ENCODE peak calls at places on chromosomes 16 and 17, in four cellular contexts. H, W, X and S are unnamed samples. For H3K9me3, the result is how much of the 10 kb centered on the place peaks cover.

GRCh38 chr16:22372882-22373661 is 1.3 kb downstream of the CDR2 start:
- DNase-seq in H (no peak), W (no peak), X (no peak), S (no peak)

GRCh38 chr16:89201467-89202377 is 1.4 kb upstream of the SLC22A31 start:
- DNase-seq in H (no peak), W (peak), X (no peak), S (peak)

GRCh38 chr16:54366943-54367342 is 80.4 kb upstream of the IRX3 start:
- DNase-seq in H (no peak), W (no peak), X (no peak), S (no peak)

GRCh38 chr16:9033125-9033830 is 58.2 kb upstream of the HAPSTR1 start:
- DNase-seq in H (no peak), W (peak), X (no peak), S (no peak)

GRCh38 chr16:17590711-17591654 is 120.2 kb upstream of the XYLT1 start:
- DNase-seq in H (no peak), W (no peak), X (no peak), S (no peak)

GRCh38 chr16:51376080-51376479 is 225.0 kb upstream of the SALL1 start:
- DNase-seq in H (no peak), W (no peak), X (no peak), S (no peak)

GRCh38 chr16:3829631-3830536 is 50.6 kb downstream of the CREBBP start:
- DNase-seq in H (no peak), W (no peak), X (no peak), S (no peak)

GRCh38 chr17:41539979-41540701 is 12.0 kb upstream of the KRT19 start:
- DNase-seq in H (no peak), W (no peak), X (no peak), S (no peak)

GRCh38 chr17:144936-145670 is 7.7 kb downstream of the SCGB1C2 start:
- DNase-seq in H (no peak), W (no peak), X (no peak), S (peak)

GRCh38 chr16:1772362-1772907 is at the start of gene EME2:
- DNase-seq in H (no peak), W (no peak), X (no peak), S (peak)

GRCh38 chr17:70053241-70054234 is 21.5 kb upstream of the KCNJ16 start:
- DNase-seq in H (no peak), W (no peak), X (no peak), S (no peak)
- H3K9me3 ChIP-seq in H (under half), W (under half), X (under half), S (under half)

DNA sequence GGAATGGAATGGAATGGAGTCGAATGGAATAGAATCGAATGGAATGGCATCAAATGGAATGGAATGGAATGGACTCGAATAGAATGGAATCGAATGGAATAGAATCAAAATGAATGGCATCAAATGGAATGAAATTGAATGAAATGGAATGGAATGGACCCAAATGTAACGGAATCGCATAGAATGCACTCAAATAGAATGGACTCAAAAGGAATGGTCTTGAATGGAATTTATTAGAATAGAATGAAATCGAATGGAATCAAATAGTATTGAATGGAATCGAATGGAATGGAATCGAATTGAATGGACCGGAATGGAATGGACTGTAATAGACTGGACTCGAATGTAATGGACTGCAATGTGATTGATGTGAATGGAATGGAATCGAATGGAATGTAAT is 501.4 kb upstream of the WSB1 start:
- DNase-seq in H (no peak), W (no peak), X (no peak), S (no peak)
- H3K9me3 ChIP-seq in H (under half), W (half or more), X (under half), S (under half)

DNA sequence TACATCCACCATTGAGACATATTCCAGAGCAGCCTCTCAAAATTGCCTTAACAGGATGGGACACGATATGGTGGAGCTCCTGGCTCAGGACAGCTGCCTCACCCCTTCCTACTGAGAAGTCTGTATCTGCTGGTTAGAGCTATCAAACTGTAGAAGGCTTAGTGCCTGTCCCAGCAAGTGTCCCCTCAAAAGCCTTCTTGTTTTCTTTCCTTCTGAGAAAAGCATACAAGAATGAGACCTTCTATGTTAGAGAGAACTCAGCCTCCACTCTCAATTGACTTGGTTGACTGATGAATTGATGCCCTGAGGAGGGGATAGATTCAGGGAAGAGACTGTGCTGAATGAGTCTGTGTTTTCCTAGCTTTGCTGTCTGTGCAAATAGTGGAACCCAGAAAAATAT is 2020.9 kb downstream of the TP53TG3F start:
- DNase-seq in H (no peak), W (no peak), X (no peak), S (no peak)
- H3K9me3 ChIP-seq in H (under half), W (under half), X (under half), S (under half)

GRCh38 chr16:50273382-50273690 is 7.0 kb downstream of the ADCY7 start:
- DNase-seq in H (no peak), W (no peak), X (no peak), S (no peak)

GRCh38 chr16:50272687-50273381 is 6.5 kb downstream of the ADCY7 start:
- DNase-seq in H (no peak), W (no peak), X (no peak), S (no peak)

GRCh38 chr16:50274771-50275415 is 8.5 kb downstream of the ADCY7 start:
- DNase-seq in H (no peak), W (no peak), X (no peak), S (no peak)

GRCh38 chr16:50275428-50276127 is 9.2 kb downstream of the ADCY7 start:
- DNase-seq in H (no peak), W (no peak), X (no peak), S (no peak)

GRCh38 chr16:50273888-50274770 is 7.8 kb downstream of the ADCY7 start:
- DNase-seq in H (no peak), W (no peak), X (no peak), S (no peak)
- H3K9me3 ChIP-seq in H (under half), W (under half), X (under half), S (under half)

DNA sequence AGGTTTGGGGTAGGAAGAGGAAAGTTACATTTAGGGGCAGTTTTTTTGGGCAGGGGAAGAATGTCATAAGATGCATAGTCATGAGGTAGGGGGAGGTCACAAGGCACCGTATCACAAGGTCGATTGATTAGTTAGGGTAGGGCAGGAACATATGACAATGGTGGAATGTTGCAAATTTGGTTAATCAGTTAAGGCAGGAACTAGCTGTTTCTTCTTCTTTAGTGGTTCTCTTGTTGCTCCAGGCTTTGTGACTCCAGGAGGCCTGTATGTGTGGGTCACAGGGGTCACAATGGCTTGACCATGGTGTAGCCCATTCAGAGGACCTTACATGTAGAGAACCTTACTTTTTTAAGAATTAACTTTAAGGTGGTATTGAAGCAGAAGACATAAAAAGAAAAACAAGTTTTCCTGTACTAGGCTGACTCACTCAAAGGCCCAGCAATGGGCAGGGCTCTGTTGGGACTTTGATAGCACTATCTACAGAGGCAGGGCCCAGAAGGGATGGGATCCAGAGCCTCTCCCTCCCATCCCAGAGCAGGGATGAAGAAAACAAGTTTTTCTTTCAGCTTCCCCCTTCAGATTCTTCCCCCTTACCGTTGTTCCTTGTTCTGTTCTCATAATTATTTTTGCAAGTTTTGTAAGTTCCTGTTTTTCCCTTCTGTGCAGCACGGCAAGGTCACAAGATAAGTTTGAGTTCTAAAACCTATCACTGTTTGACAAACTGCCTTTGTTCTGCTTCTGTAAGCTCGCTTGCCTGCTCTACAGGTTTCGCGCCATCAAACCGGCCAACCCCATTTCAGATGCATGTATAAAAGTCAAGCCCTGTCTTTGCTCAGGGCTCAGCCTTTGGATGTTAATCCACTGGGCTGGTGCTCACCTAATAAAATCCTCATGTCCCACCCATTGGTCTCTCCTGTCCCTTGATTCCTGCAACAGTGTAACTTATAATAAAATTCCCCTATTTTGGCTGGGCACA is 45.8 kb upstream of the ATF7IP2 start:
- DNase-seq in H (no peak), W (no peak), X (no peak), S (no peak)
- H3K9me3 ChIP-seq in H (under half), W (under half), X (under half), S (under half)

DNA sequence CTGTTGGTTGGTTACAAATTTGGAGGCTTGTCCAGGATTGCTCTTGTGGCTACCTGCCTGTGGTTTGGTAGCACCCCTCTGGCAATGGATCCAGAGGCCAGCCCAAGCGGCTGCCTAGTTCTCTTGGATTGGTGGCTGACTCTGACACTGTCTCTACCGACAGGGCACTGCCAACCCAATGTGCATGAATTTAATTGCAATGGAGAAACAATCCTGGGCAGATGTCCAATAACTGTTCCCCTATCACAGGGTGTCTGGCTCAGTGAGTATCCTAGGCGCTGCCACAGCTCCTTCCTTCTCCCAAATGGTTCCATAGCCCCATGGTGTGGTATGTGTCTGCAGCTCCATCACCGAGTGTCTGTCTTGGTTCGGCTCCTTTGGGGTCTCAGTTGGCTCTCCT is 19.5 kb downstream of the N4BP1 start:
- DNase-seq in H (no peak), W (no peak), X (no peak), S (no peak)
- H3K9me3 ChIP-seq in H (under half), W (under half), X (under half), S (under half)